ENCODE peak calls at places on chromosomes 1 and 21, in eight cellular contexts. One of them, this sample, is unnamed.

GRCh38 chr21:27648560-27648959 is 681.7 kb upstream of the ADAMTS5 start:
- DNase-seq in H7: no peak
- DNase-seq in left ventricle myocardium inferior: no peak
- DNase-seq in omental fat pad: no peak
- DNase-seq in ELR: peak
- DNase-seq in NCI-H2171 treated with DMSO at 0.1 percent for 48 hours: no peak
- DNase-seq in hippocampal formation: no peak
- DNase-seq in NCI-H1694 treated with DMSO at 0.1 percent for 48 hours: no peak
- DNase-seq in this sample: no peak

GRCh38 chr1:158644479-158644878 is 39.4 kb downstream of the OR10Z1 start:
- DNase-seq in NCI-H2171 treated with DMSO at 0.1 percent for 48 hours: no peak
- DNase-seq in NCI-H1694 treated with DMSO at 0.1 percent for 48 hours: no peak
- DNase-seq in left ventricle myocardium inferior: no peak
- DNase-seq in hippocampal formation: no peak
- DNase-seq in H7: no peak
- DNase-seq in ELR: no peak
- DNase-seq in omental fat pad: no peak
- DNase-seq in this sample: no peak

GRCh38 chr1:167059045-167059728 is 31.0 kb downstream of the GPA33 start:
- DNase-seq in left ventricle myocardium inferior: peak
- DNase-seq in NCI-H1694 treated with DMSO at 0.1 percent for 48 hours: peak
- DNase-seq in hippocampal formation: peak
- DNase-seq in NCI-H2171 treated with DMSO at 0.1 percent for 48 hours: peak
- DNase-seq in H7: peak
- DNase-seq in omental fat pad: peak
- DNase-seq in ELR: peak
- DNase-seq in this sample: no peak

GRCh38 chr21:34839070-34839820 is 170.5 kb downstream of the CLIC6 start:
- DNase-seq in ELR: no peak
- DNase-seq in omental fat pad: no peak
- DNase-seq in NCI-H2171 treated with DMSO at 0.1 percent for 48 hours: no peak
- DNase-seq in left ventricle myocardium inferior: no peak
- DNase-seq in NCI-H1694 treated with DMSO at 0.1 percent for 48 hours: no peak
- DNase-seq in hippocampal formation: no peak
- DNase-seq in H7: no peak
- DNase-seq in this sample: no peak

GRCh38 chr1:223202376-223202775 is 59.3 kb upstream of the TLR5 start:
- DNase-seq in NCI-H1694 treated with DMSO at 0.1 percent for 48 hours: no peak
- DNase-seq in NCI-H2171 treated with DMSO at 0.1 percent for 48 hours: no peak
- DNase-seq in omental fat pad: no peak
- DNase-seq in left ventricle myocardium inferior: no peak
- DNase-seq in ELR: no peak
- DNase-seq in H7: no peak
- DNase-seq in hippocampal formation: no peak
- DNase-seq in this sample: no peak

GRCh38 chr1:43545321-43545685 is 14.6 kb downstream of the PTPRF start:
- DNase-seq in omental fat pad: no peak
- DNase-seq in left ventricle myocardium inferior: no peak
- DNase-seq in ELR: no peak
- DNase-seq in H7: no peak
- DNase-seq in NCI-H1694 treated with DMSO at 0.1 percent for 48 hours: no peak
- DNase-seq in NCI-H2171 treated with DMSO at 0.1 percent for 48 hours: no peak
- DNase-seq in hippocampal formation: no peak
- DNase-seq in this sample: no peak

GRCh38 chr1:215002471-215002870 is 80.1 kb upstream of the KCNK2 start:
- DNase-seq in NCI-H2171 treated with DMSO at 0.1 percent for 48 hours: no peak
- DNase-seq in hippocampal formation: no peak
- DNase-seq in NCI-H1694 treated with DMSO at 0.1 percent for 48 hours: no peak
- DNase-seq in omental fat pad: no peak
- DNase-seq in left ventricle myocardium inferior: no peak
- DNase-seq in ELR: peak
- DNase-seq in H7: no peak
- DNase-seq in this sample: no peak

GRCh38 chr1:161421456-161421855 is 53.8 kb upstream of the CFAP126 start:
- DNase-seq in ELR: no peak
- DNase-seq in H7: no peak
- DNase-seq in hippocampal formation: no peak
- DNase-seq in left ventricle myocardium inferior: no peak
- DNase-seq in NCI-H2171 treated with DMSO at 0.1 percent for 48 hours: peak
- DNase-seq in omental fat pad: no peak
- DNase-seq in NCI-H1694 treated with DMSO at 0.1 percent for 48 hours: no peak
- DNase-seq in this sample: no peak

GRCh38 chr1:117673405-117673804 is 67.6 kb downstream of the TENT5C start:
- DNase-seq in NCI-H1694 treated with DMSO at 0.1 percent for 48 hours: no peak
- DNase-seq in omental fat pad: no peak
- DNase-seq in H7: no peak
- DNase-seq in ELR: peak
- DNase-seq in NCI-H2171 treated with DMSO at 0.1 percent for 48 hours: no peak
- DNase-seq in left ventricle myocardium inferior: no peak
- DNase-seq in hippocampal formation: no peak
- DNase-seq in this sample: no peak

GRCh38 chr1:227894831-227895451 is 52.8 kb downstream of the WNT9A start:
- DNase-seq in H7: no peak
- DNase-seq in hippocampal formation: no peak
- DNase-seq in NCI-H2171 treated with DMSO at 0.1 percent for 48 hours: no peak
- DNase-seq in NCI-H1694 treated with DMSO at 0.1 percent for 48 hours: no peak
- DNase-seq in omental fat pad: peak
- DNase-seq in ELR: no peak
- DNase-seq in left ventricle myocardium inferior: no peak
- DNase-seq in this sample: no peak

GRCh38 chr21:44867999-44868700 is 5.3 kb downstream of the PTTG1IP start:
- DNase-seq in H7: no peak
- DNase-seq in left ventricle myocardium inferior: no peak
- DNase-seq in NCI-H1694 treated with DMSO at 0.1 percent for 48 hours: no peak
- DNase-seq in ELR: no peak
- DNase-seq in omental fat pad: no peak
- DNase-seq in NCI-H2171 treated with DMSO at 0.1 percent for 48 hours: no peak
- DNase-seq in hippocampal formation: no peak
- DNase-seq in this sample: no peak

GRCh38 chr1:56547977-56548376 is 31.4 kb downstream of the PLPP3 start:
- DNase-seq in left ventricle myocardium inferior: peak
- DNase-seq in omental fat pad: no peak
- DNase-seq in H7: no peak
- DNase-seq in NCI-H2171 treated with DMSO at 0.1 percent for 48 hours: no peak
- DNase-seq in hippocampal formation: no peak
- DNase-seq in NCI-H1694 treated with DMSO at 0.1 percent for 48 hours: no peak
- DNase-seq in ELR: no peak
- DNase-seq in this sample: no peak

GRCh38 chr1:235402457-235403200 is 35.4 kb downstream of the TBCE start:
- DNase-seq in NCI-H2171 treated with DMSO at 0.1 percent for 48 hours: no peak
- DNase-seq in ELR: peak
- DNase-seq in left ventricle myocardium inferior: no peak
- DNase-seq in hippocampal formation: no peak
- DNase-seq in omental fat pad: no peak
- DNase-seq in H7: no peak
- DNase-seq in NCI-H1694 treated with DMSO at 0.1 percent for 48 hours: no peak
- DNase-seq in this sample: no peak

GRCh38 chr1:101366513-101367215 is 129.8 kb downstream of the S1PR1 start:
- DNase-seq in NCI-H1694 treated with DMSO at 0.1 percent for 48 hours: no peak
- DNase-seq in ELR: peak
- DNase-seq in hippocampal formation: no peak
- DNase-seq in omental fat pad: no peak
- DNase-seq in NCI-H2171 treated with DMSO at 0.1 percent for 48 hours: no peak
- DNase-seq in H7: no peak
- DNase-seq in left ventricle myocardium inferior: no peak
- DNase-seq in this sample: no peak

GRCh38 chr1:3156936-3157335 is 87.9 kb downstream of the PRDM16 start:
- DNase-seq in H7: peak
- DNase-seq in left ventricle myocardium inferior: no peak
- DNase-seq in hippocampal formation: no peak
- DNase-seq in ELR: no peak
- DNase-seq in NCI-H2171 treated with DMSO at 0.1 percent for 48 hours: no peak
- DNase-seq in omental fat pad: no peak
- DNase-seq in NCI-H1694 treated with DMSO at 0.1 percent for 48 hours: no peak
- DNase-seq in this sample: no peak

GRCh38 chr1:43038232-43038929 is 79.7 kb upstream of the SLC2A1 start:
- DNase-seq in omental fat pad: no peak
- DNase-seq in H7: no peak
- DNase-seq in hippocampal formation: no peak
- DNase-seq in left ventricle myocardium inferior: no peak
- DNase-seq in ELR: no peak
- DNase-seq in NCI-H2171 treated with DMSO at 0.1 percent for 48 hours: peak
- DNase-seq in NCI-H1694 treated with DMSO at 0.1 percent for 48 hours: peak
- DNase-seq in this sample: no peak

GRCh38 chr1:185813401-185813979 is 79.3 kb downstream of the HMCN1 start:
- DNase-seq in NCI-H1694 treated with DMSO at 0.1 percent for 48 hours: peak
- DNase-seq in left ventricle myocardium inferior: no peak
- DNase-seq in hippocampal formation: no peak
- DNase-seq in H7: no peak
- DNase-seq in ELR: peak
- DNase-seq in omental fat pad: no peak
- DNase-seq in NCI-H2171 treated with DMSO at 0.1 percent for 48 hours: peak
- DNase-seq in this sample: peak

GRCh38 chr1:153365696-153366095 is 8.0 kb downstream of the S100A9 start:
- DNase-seq in left ventricle myocardium inferior: no peak
- DNase-seq in H7: peak
- DNase-seq in hippocampal formation: no peak
- DNase-seq in NCI-H2171 treated with DMSO at 0.1 percent for 48 hours: no peak
- DNase-seq in NCI-H1694 treated with DMSO at 0.1 percent for 48 hours: no peak
- DNase-seq in ELR: no peak
- DNase-seq in omental fat pad: no peak
- DNase-seq in this sample: no peak

GRCh38 chr1:5324903-5325302 is 667.3 kb downstream of the NPHP4 start:
- DNase-seq in left ventricle myocardium inferior: no peak
- DNase-seq in hippocampal formation: no peak
- DNase-seq in H7: no peak
- DNase-seq in ELR: no peak
- DNase-seq in omental fat pad: no peak
- DNase-seq in NCI-H1694 treated with DMSO at 0.1 percent for 48 hours: no peak
- DNase-seq in NCI-H2171 treated with DMSO at 0.1 percent for 48 hours: no peak
- DNase-seq in this sample: no peak

GRCh38 chr1:112906155-112906698 is 49.8 kb downstream of the SLC16A1 start:
- DNase-seq in hippocampal formation: no peak
- DNase-seq in left ventricle myocardium inferior: no peak
- DNase-seq in H7: no peak
- DNase-seq in NCI-H1694 treated with DMSO at 0.1 percent for 48 hours: no peak
- DNase-seq in ELR: no peak
- DNase-seq in NCI-H2171 treated with DMSO at 0.1 percent for 48 hours: no peak
- DNase-seq in omental fat pad: no peak
- DNase-seq in this sample: peak

GRCh38 chr1:206693029-206693428 is 8.3 kb downstream of the MAPKAPK2 start:
- DNase-seq in left ventricle myocardium inferior: peak
- DNase-seq in omental fat pad: no peak
- DNase-seq in NCI-H2171 treated with DMSO at 0.1 percent for 48 hours: no peak
- DNase-seq in H7: no peak
- DNase-seq in NCI-H1694 treated with DMSO at 0.1 percent for 48 hours: no peak
- DNase-seq in ELR: peak
- DNase-seq in hippocampal formation: no peak
- DNase-seq in this sample: peak

GRCh38 chr1:22518379-22518778 is 44.9 kb upstream of the EPHA8 start:
- DNase-seq in omental fat pad: no peak
- DNase-seq in NCI-H1694 treated with DMSO at 0.1 percent for 48 hours: no peak
- DNase-seq in H7: no peak
- DNase-seq in left ventricle myocardium inferior: no peak
- DNase-seq in ELR: no peak
- DNase-seq in hippocampal formation: no peak
- DNase-seq in NCI-H2171 treated with DMSO at 0.1 percent for 48 hours: no peak
- DNase-seq in this sample: no peak

GRCh38 chr1:208132287-208132882 is 111.8 kb downstream of the PLXNA2 start:
- DNase-seq in ELR: peak
- DNase-seq in left ventricle myocardium inferior: peak
- DNase-seq in hippocampal formation: peak
- DNase-seq in omental fat pad: peak
- DNase-seq in NCI-H1694 treated with DMSO at 0.1 percent for 48 hours: peak
- DNase-seq in H7: peak
- DNase-seq in NCI-H2171 treated with DMSO at 0.1 percent for 48 hours: no peak
- DNase-seq in this sample: peak

GRCh38 chr1:152745289-152745704 is 12.5 kb upstream of the KPRP start:
- DNase-seq in NCI-H1694 treated with DMSO at 0.1 percent for 48 hours: peak
- DNase-seq in ELR: peak
- DNase-seq in left ventricle myocardium inferior: no peak
- DNase-seq in NCI-H2171 treated with DMSO at 0.1 percent for 48 hours: peak
- DNase-seq in hippocampal formation: no peak
- DNase-seq in H7: no peak
- DNase-seq in omental fat pad: no peak
- DNase-seq in this sample: no peak